ENCODE peak calls at places on chromosomes 6 and 20, in four cellular contexts. One of them, this sample, is unnamed.
A peak's percentile ranks its signal among the peaks of the same experiment; 100 is the strongest.

GRCh38 chr6:46380152-46380807 is 111.0 kb downstream of the RCAN2 start:
- DNase-seq in GM12878: no peak
- DNase-seq in K562: no peak
- DNase-seq in HepG2: no peak
- DNase-seq in this sample: no peak

GRCh38 chr20:6704132-6704861 is 63.2 kb upstream of the BMP2 start:
- DNase-seq in GM12878: no peak
- DNase-seq in HepG2: peak; percentile 85
- DNase-seq in K562: no peak
- DNase-seq in this sample: peak; percentile 50

GRCh38 chr6:71486466-71486865 is 197.9 kb downstream of the OGFRL1 start:
- DNase-seq in HepG2: no peak
- DNase-seq in K562: no peak
- DNase-seq in GM12878: no peak
- DNase-seq in this sample: no peak

GRCh38 chr20:50283370-50283769 is 92.7 kb downstream of the CEBPB start:
- DNase-seq in GM12878: no peak
- DNase-seq in HepG2: no peak
- DNase-seq in K562: no peak
- DNase-seq in this sample: no peak

GRCh38 chr6:74568851-74569250 is 637.0 kb downstream of the COL12A1 start:
- DNase-seq in K562: no peak
- DNase-seq in GM12878: no peak
- DNase-seq in HepG2: no peak
- DNase-seq in this sample: no peak

GRCh38 chr6:96235927-96236326 is 220.2 kb downstream of the FUT9 start:
- DNase-seq in HepG2: no peak
- DNase-seq in K562: no peak
- DNase-seq in GM12878: no peak
- DNase-seq in this sample: no peak

GRCh38 chr6:52663120-52663934 is 7.6 kb upstream of the TMEM14A start:
- DNase-seq in GM12878: peak; percentile 66
- DNase-seq in K562: peak; percentile 61
- DNase-seq in HepG2: peak; percentile 77
- DNase-seq in this sample: peak; percentile 69

GRCh38 chr6:26175428-26176181 is 88.4 kb downstream of the HFE start:
- DNase-seq in GM12878: no peak
- DNase-seq in K562: peak; percentile 68
- DNase-seq in HepG2: peak; percentile 72
- DNase-seq in this sample: peak; percentile 72

GRCh38 chr20:63974402-63975200 is 4.8 kb downstream of the SAMD10 start:
- DNase-seq in GM12878: no peak
- DNase-seq in K562: no peak
- DNase-seq in HepG2: no peak
- DNase-seq in this sample: no peak

GRCh38 chr6:137873273-137873762 is 6.3 kb downstream of the TNFAIP3 start:
- DNase-seq in GM12878: peak; percentile 95
- DNase-seq in HepG2: peak; percentile 99
- DNase-seq in K562: no peak
- DNase-seq in this sample: peak; percentile 82

GRCh38 chr6:15585936-15586335 is 76.9 kb downstream of the DTNBP1 start:
- DNase-seq in GM12878: no peak
- DNase-seq in HepG2: no peak
- DNase-seq in K562: no peak
- DNase-seq in this sample: no peak

GRCh38 chr6:73798592-73798991 is 102.6 kb downstream of the CD109 start:
- DNase-seq in GM12878: no peak
- DNase-seq in K562: no peak
- DNase-seq in HepG2: peak; percentile 66
- DNase-seq in this sample: peak; percentile 31

GRCh38 chr6:151160869-151161268 is 78.9 kb upstream of the AKAP12 start:
- DNase-seq in GM12878: no peak
- DNase-seq in K562: no peak
- DNase-seq in HepG2: peak; percentile 57
- DNase-seq in this sample: peak; percentile 17

GRCh38 chr6:158328952-158329351 is 16.7 kb downstream of the TULP4 start:
- DNase-seq in HepG2: no peak
- DNase-seq in K562: no peak
- DNase-seq in GM12878: no peak
- DNase-seq in this sample: no peak

GRCh38 chr6:129498950-129499870 is 210.8 kb downstream of the ARHGAP18 start:
- DNase-seq in GM12878: no peak
- DNase-seq in K562: peak; percentile 34
- DNase-seq in HepG2: peak; percentile 58
- DNase-seq in this sample: peak; percentile 20

GRCh38 chr6:56843476-56844349 is 111.2 kb upstream of the BEND6 start:
- DNase-seq in K562: peak; percentile 40
- DNase-seq in GM12878: peak; percentile 66
- DNase-seq in HepG2: peak; percentile 77
- DNase-seq in this sample: peak; percentile 65

DNA sequence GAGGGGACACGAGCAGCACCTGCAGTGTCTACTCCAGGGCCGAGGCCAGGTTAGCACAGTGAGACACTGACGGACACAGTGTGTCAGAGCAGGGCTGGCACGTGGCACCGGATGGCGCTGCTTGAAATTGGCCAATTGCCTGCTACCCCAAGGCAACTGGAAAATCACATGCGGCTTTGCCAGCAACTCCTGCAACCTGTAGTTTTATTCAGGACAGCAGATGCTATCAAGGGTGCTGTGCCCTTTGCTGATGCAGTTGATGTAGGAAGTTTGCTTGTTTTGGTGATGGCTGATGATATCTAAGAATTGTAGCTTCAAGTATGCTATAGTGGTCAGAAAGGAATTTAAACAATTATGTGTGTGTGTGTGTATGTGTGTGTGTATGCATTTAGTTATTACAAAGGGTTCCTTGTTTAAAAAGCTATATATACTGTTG is 25.9 kb downstream of the RIN2 start:
- DNase-seq in HepG2: peak; percentile 49
- DNase-seq in GM12878: no peak
- DNase-seq in K562: no peak
- DNase-seq in this sample: no peak
- TF ChIP-seq CHD4 in HepG2: no peak
- TF ChIP-seq CHD4 in GM12878: no peak
- TF ChIP-seq CHD4 in K562: no peak
- TF ChIP-seq CHD4 in this sample: no peak

GRCh38 chr6:152575621-152576150 is 61.5 kb downstream of the SYNE1 start:
- DNase-seq in HepG2: no peak
- DNase-seq in K562: no peak
- DNase-seq in GM12878: no peak
- DNase-seq in this sample: no peak
- TF ChIP-seq BHLHE40 in HepG2: no peak
- TF ChIP-seq BHLHE40 in K562: no peak
- TF ChIP-seq BHLHE40 in GM12878: no peak
- TF ChIP-seq BHLHE40 in this sample: no peak

DNA sequence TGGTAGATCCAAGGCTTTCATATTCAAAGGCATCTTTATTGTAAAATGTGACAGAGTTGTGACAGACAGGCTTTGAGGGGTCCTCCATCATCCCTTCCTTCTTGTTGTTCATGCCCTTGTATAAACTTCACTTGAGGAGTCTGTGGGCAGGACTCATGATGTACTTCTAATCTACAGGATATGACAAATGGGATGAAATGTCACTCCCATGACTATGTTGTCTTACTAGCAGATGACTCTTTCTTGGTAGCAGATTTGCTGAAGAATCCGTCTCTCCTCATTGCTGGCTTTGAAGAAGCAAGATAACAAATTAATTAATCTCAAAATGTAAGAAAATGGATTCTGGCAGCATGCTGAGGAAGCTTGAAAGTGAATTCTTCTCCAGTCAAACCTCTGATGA is 566.1 kb downstream of the TFAP2B start:
- DNase-seq in HepG2: no peak
- DNase-seq in K562: no peak
- DNase-seq in GM12878: no peak
- DNase-seq in this sample: no peak
- TF ChIP-seq CHD4 in HepG2: no peak
- TF ChIP-seq CHD4 in K562: no peak
- TF ChIP-seq CHD4 in GM12878: no peak
- TF ChIP-seq CHD4 in this sample: no peak

DNA sequence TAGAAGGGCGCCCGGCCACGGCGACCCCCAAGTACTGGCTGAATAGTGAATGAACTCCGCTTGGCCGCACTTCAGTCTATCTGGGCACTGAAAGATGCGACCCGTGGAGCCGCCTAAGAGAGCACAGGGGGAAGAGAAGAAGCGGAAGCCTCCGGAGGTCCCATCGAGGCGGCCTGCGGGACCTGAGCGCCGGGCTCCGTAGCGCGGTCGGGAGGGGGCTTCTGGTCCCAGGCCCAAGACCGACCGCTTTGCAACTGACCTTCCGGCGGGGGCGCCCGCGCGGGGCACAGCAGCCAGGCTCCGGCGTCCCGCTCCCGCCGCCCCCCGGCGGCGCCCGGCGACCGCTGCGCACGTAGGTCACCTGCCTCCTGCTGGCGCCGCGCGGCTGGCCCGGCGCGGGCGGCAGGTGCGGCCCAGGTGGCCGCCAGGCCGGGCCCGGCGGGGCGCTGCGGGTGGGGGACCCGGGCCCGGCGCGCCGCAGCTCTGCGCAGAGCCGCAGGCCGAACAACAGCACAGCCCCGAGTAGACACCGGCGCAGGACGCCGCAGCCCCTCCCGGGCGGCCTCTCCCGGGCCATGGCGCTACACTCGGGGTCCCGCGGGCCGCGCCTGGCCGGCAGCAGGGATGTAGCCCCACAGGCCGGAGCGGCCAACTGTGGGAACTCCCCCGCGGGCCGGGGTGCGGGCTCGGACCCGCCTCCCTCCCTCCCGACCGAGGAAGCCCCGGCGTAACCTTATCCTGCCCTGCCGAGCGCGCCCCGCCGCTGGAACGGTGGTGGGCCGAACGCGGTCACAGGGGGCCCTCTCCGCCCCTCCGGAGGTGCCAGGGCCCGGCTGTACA is at the start of gene METTL24:
- DNase-seq in K562: no peak
- DNase-seq in GM12878: no peak
- DNase-seq in HepG2: no peak
- DNase-seq in this sample: peak; percentile 5
- TF ChIP-seq BHLHE40 in K562: no peak
- TF ChIP-seq BHLHE40 in GM12878: no peak
- TF ChIP-seq BHLHE40 in HepG2: no peak
- TF ChIP-seq BHLHE40 in this sample: no peak

GRCh38 chr6:37131104-37131959 is 38.6 kb upstream of the PIM1 start:
- DNase-seq in GM12878: no peak
- DNase-seq in HepG2: peak; percentile 68
- DNase-seq in K562: no peak
- DNase-seq in this sample: peak; percentile 88

GRCh38 chr6:37134622-37135191 is 35.2 kb upstream of the PIM1 start:
- DNase-seq in GM12878: no peak
- DNase-seq in K562: no peak
- DNase-seq in HepG2: no peak
- DNase-seq in this sample: peak; percentile 88

GRCh38 chr6:37130704-37131103 is 39.2 kb upstream of the PIM1 start:
- DNase-seq in K562: no peak
- DNase-seq in GM12878: no peak
- DNase-seq in HepG2: peak; percentile 68
- DNase-seq in this sample: no peak

GRCh38 chr6:37127961-37128862 is 41.7 kb upstream of the PIM1 start:
- DNase-seq in GM12878: no peak
- DNase-seq in HepG2: peak; percentile 97
- DNase-seq in K562: peak; percentile 65
- DNase-seq in this sample: no peak

GRCh38 chr6:37131960-37132253 is 38.0 kb upstream of the PIM1 start:
- DNase-seq in K562: no peak
- DNase-seq in HepG2: no peak
- DNase-seq in GM12878: no peak
- DNase-seq in this sample: no peak
- TF ChIP-seq CHD4 in K562: no peak
- TF ChIP-seq CHD4 in HepG2: no peak
- TF ChIP-seq CHD4 in GM12878: no peak
- TF ChIP-seq CHD4 in this sample: no peak

GRCh38 chr6:34993206-34993605 is 104.2 kb downstream of the ANKS1A start:
- DNase-seq in K562: no peak
- DNase-seq in HepG2: no peak
- DNase-seq in GM12878: no peak
- DNase-seq in this sample: no peak
- TF ChIP-seq BHLHE40 in K562: no peak
- TF ChIP-seq BHLHE40 in HepG2: no peak
- TF ChIP-seq BHLHE40 in GM12878: no peak
- TF ChIP-seq BHLHE40 in this sample: no peak

GRCh38 chr6:37777272-37777736 is 42.2 kb upstream of the ZFAND3 start:
- DNase-seq in HepG2: no peak
- DNase-seq in K562: no peak
- DNase-seq in GM12878: peak; percentile 55
- DNase-seq in this sample: no peak

GRCh38 chr6:37779902-37780628 is 39.5 kb upstream of the ZFAND3 start:
- DNase-seq in GM12878: no peak
- DNase-seq in HepG2: no peak
- DNase-seq in K562: no peak
- DNase-seq in this sample: no peak

GRCh38 chr6:37776546-37776945 is 43.0 kb upstream of the ZFAND3 start:
- DNase-seq in HepG2: no peak
- DNase-seq in K562: no peak
- DNase-seq in GM12878: no peak
- DNase-seq in this sample: no peak

GRCh38 chr6:37781788-37782187 is 37.7 kb upstream of the ZFAND3 start:
- DNase-seq in K562: no peak
- DNase-seq in HepG2: no peak
- DNase-seq in GM12878: no peak
- DNase-seq in this sample: no peak

GRCh38 chr6:37779111-37779800 is 40.3 kb upstream of the ZFAND3 start:
- DNase-seq in GM12878: no peak
- DNase-seq in K562: no peak
- DNase-seq in HepG2: no peak
- DNase-seq in this sample: no peak
- TF ChIP-seq CHD4 in GM12878: no peak
- TF ChIP-seq CHD4 in K562: no peak
- TF ChIP-seq CHD4 in HepG2: no peak
- TF ChIP-seq CHD4 in this sample: no peak

This sample was measured in A549.